ENCODE peak calls at places on chromosomes 1 and 21, in six cellular contexts. B is foreskin fibroblast, H is AG09309, F is HL-60, J is MM.1S, K is sigmoid colon. I is an unnamed sample.

GRCh38 chr1:233368106-233368783 is 40.7 kb downstream of the MAP3K21 start:
- DNase-seq in B (peak), H (no peak), F (no peak), J (no peak), K (no peak), I (no peak)

GRCh38 chr1:97936976-97937375 is 16.1 kb upstream of the DPYD start:
- DNase-seq in B (no peak), H (no peak), F (no peak), J (no peak), K (no peak), I (no peak)

GRCh38 chr1:177620636-177621190 is 349.1 kb downstream of the SEC16B start:
- DNase-seq in B (peak), H (no peak), F (no peak), J (no peak), K (no peak), I (peak)

GRCh38 chr1:171433451-171433850 is 51.9 kb upstream of the PRRC2C start:
- DNase-seq in B (peak), H (no peak), F (no peak), J (no peak), K (no peak), I (peak)

GRCh38 chr21:42653492-42654061 is at the start of gene PDE9A:
- DNase-seq in B (peak), H (no peak), F (no peak), J (no peak), K (no peak), I (no peak)

GRCh38 chr1:236394905-236395779 is 1.1 kb downstream of the EDARADD start:
- DNase-seq in B (peak), H (no peak), F (peak), J (no peak), K (no peak), I (no peak)

GRCh38 chr1:198597690-198598430 is 41.0 kb upstream of the PTPRC start:
- DNase-seq in B (no peak), H (no peak), F (no peak), J (no peak), K (no peak), I (no peak)

GRCh38 chr1:5620997-5621396 is 371.2 kb downstream of the NPHP4 start:
- DNase-seq in B (no peak), H (no peak), F (no peak), J (no peak), K (no peak), I (no peak)

GRCh38 chr1:15674760-15675159 is 9.4 kb upstream of the PLEKHM2 start:
- DNase-seq in B (no peak), H (no peak), F (no peak), J (no peak), K (no peak), I (no peak)

GRCh38 chr1:50422946-50423669 is at the start of gene DMRTA2:
- DNase-seq in B (peak), H (no peak), F (no peak), J (no peak), K (no peak), I (no peak)

GRCh38 chr1:154141240-154141639 is 13.6 kb downstream of the NUP210L start:
- DNase-seq in B (peak), H (no peak), F (no peak), J (no peak), K (no peak), I (no peak)

GRCh38 chr1:80064524-80064923 is 1058.0 kb upstream of the ADGRL4 start:
- DNase-seq in B (peak), H (no peak), F (no peak), J (no peak), K (no peak), I (no peak)

GRCh38 chr1:91591175-91591968 is 90.7 kb downstream of the CDC7 start:
- DNase-seq in B (no peak), H (no peak), F (no peak), J (peak), K (no peak), I (no peak)

GRCh38 chr1:109490029-109490933 is 3.6 kb upstream of the CYB561D1 start:
- DNase-seq in B (peak), H (no peak), F (no peak), J (peak), K (peak), I (peak)

GRCh38 chr1:109493227-109493626 is 667 bp upstream of the CYB561D1 start:
- DNase-seq in B (peak), H (no peak), F (no peak), J (no peak), K (no peak), I (no peak)

GRCh38 chr1:109491372-109491771 is 2.5 kb upstream of the CYB561D1 start:
- DNase-seq in B (no peak), H (no peak), F (no peak), J (no peak), K (no peak), I (no peak)

GRCh38 chr1:109488696-109489095 is 5.0 kb downstream of the ATXN7L2 start:
- DNase-seq in B (no peak), H (no peak), F (no peak), J (no peak), K (no peak), I (no peak)

GRCh38 chr1:109490934-109491302 is 3.0 kb upstream of the CYB561D1 start:
- DNase-seq in B (no peak), H (no peak), F (no peak), J (no peak), K (no peak), I (no peak)
- TF ChIP-seq CTCF in B (no peak), H (no peak), F (no peak), J (no peak), K (no peak), I (no peak)

GRCh38 chr1:12591267-12591938 is 26.6 kb downstream of the DHRS3 start:
- DNase-seq in B (no peak), H (no peak), F (no peak), J (no peak), K (peak), I (no peak)
- TF ChIP-seq CTCF in B (no peak), H (no peak), F (no peak), J (no peak), K (no peak), I (no peak)

GRCh38 chr1:110047463-110047862 is 13.0 kb downstream of the STRIP1 start:
- DNase-seq in B (no peak), H (no peak), F (no peak), J (no peak), K (no peak), I (no peak)
- TF ChIP-seq CTCF in B (no peak), H (no peak), F (no peak), J (no peak), K (no peak), I (no peak)

DNA sequence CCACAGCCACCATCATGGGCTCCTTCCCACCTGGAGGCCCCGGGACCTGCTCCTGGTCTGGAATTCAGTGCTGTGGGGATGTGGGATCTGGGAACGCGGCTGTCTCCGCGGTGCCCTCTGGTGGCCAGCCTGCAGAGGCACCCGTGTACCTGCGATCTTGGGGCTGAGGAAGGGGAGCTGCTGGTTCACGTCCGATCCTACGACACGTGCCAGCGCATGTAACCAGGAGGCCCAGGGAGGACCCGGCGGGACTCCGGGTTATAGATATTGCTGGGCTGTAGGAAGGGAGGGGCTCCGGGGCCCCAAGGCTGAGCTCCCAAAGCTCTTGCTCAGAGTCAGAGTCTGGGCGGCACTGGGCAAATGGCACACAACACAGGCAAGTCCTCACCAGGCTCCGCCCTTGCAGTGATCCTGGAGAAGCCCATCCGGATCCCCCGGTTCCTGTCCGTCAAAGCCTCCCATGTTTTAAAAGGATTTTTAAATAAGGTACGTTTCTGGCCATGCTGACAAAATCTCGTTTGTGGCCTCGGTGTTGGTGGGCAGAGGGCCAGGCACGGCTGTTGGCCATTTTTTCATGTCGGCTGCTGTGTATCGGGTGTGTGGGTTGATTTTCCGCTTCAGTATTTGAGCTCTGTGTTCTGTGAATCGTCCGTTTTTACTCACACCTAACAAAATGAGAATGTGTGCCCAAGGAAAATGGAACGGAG is 20.1 kb downstream of the FAAP20 start:
- DNase-seq in B (peak), H (peak), F (peak), J (peak), K (peak), I (no peak)
- TF ChIP-seq CTCF in B (peak), H (peak), F (peak), J (peak), K (peak), I (peak)

GRCh38 chr1:145858238-145858936 is 494 bp downstream of the PIAS3 start:
- DNase-seq in B (peak), H (no peak), F (peak), J (peak), K (peak), I (no peak)
- TF ChIP-seq CTCF in B (no peak), H (no peak), F (no peak), J (no peak), K (no peak), I (peak)

DNA sequence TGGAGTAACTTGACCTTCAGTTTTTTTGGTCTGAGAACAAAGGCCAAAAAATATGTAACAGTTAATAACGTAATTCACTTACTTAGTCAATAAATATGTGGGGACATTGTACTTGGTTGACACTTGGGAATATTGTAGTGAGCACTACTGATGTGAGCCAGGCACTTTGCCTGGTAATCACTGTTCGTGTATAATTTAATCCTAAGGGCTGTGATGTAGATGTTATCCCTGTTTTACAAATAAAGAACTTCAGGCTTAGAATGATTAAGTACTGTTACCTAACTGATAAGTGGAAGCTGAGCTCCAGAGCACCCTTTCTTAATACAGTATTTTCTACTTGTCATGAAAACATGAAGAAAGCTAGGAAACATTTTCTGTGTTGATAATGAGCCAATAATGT is 28.0 kb downstream of the PTBP2 start:
- DNase-seq in B (no peak), H (no peak), F (no peak), J (no peak), K (no peak), I (no peak)
- TF ChIP-seq CTCF in B (no peak), H (no peak), F (no peak), J (no peak), K (no peak), I (no peak)

GRCh38 chr1:70966018-70966638 is 81.5 kb downstream of the PTGER3 start:
- DNase-seq in B (peak), H (no peak), F (no peak), J (peak), K (no peak), I (no peak)
- TF ChIP-seq CTCF in B (no peak), H (peak), F (peak), J (peak), K (no peak), I (no peak)